ENCODE peak calls at places on chromosomes 6 and 20, in eight cellular contexts. Z is fibroblast of pulmonary artery; G is pancreas; S is kidney epithelial cell; E is spleen; F is HL-60; X is heart right ventricle; Q is CD8-positive, alpha-beta T cell. K is an unnamed sample.

GRCh38 chr6:93139408-93140081 is 279.8 kb downstream of the EPHA7 start:
- DNase-seq in Z (no peak), G (no peak), S (no peak), E (no peak), F (no peak), X (no peak), Q (no peak), K (no peak)

GRCh38 chr20:58995461-58996225 is 11.4 kb downstream of the CTSZ start:
- DNase-seq in Z (no peak), G (no peak), S (peak; percentile 54), E (peak; percentile 44), F (no peak), X (no peak), Q (no peak), K (no peak)

GRCh38 chr6:11212625-11213024 is 19.8 kb downstream of the NEDD9 start:
- DNase-seq in Z (peak; percentile 89), G (no peak), S (no peak), E (no peak), F (no peak), X (peak; percentile 73), Q (no peak), K (no peak)

GRCh38 chr6:168493976-168494375 is 53.0 kb downstream of the SMOC2 start:
- DNase-seq in Z (no peak), G (no peak), S (no peak), E (no peak), F (no peak), X (no peak), Q (no peak), K (no peak)

GRCh38 chr6:17635568-17635967 is 35.5 kb downstream of the FAM8A1 start:
- DNase-seq in Z (no peak), G (no peak), S (no peak), E (no peak), F (no peak), X (no peak), Q (no peak), K (no peak)

GRCh38 chr6:26556263-26557070 is 18.3 kb downstream of the HMGN4 start:
- DNase-seq in Z (peak; percentile 85), G (no peak), S (no peak), E (no peak), F (peak; percentile 17), X (no peak), Q (peak; percentile 49), K (peak; percentile 92)

GRCh38 chr20:47785900-47786762 is 850 bp upstream of the SULF2 start:
- DNase-seq in Z (peak; percentile 87), G (peak; percentile 61), S (peak; percentile 34), E (no peak), F (peak; percentile 43), X (peak; percentile 81), Q (no peak), K (peak; percentile 29)

GRCh38 chr20:35742741-35743523 is 872 bp upstream of the RBM39 start:
- DNase-seq in Z (no peak), G (no peak), S (no peak), E (no peak), F (peak; percentile 46), X (no peak), Q (no peak), K (no peak)

GRCh38 chr6:84767591-84768201 is 3.3 kb upstream of the TBX18 start:
- DNase-seq in Z (no peak), G (no peak), S (no peak), E (no peak), F (no peak), X (no peak), Q (no peak), K (no peak)
- H3K4me3 ChIP-seq in Z (peak overlapping the region; percentile 61), G (no peak overlapping the region), S (no peak overlapping the region), E (no peak overlapping the region), F (no peak overlapping the region), X (peak overlapping the region; percentile 33), Q (no peak overlapping the region), K (no peak overlapping the region)

GRCh38 chr6:28747083-28747630 is 176.6 kb downstream of the TRIM27 start:
- DNase-seq in Z (no peak), G (no peak), S (no peak), E (no peak), F (no peak), X (no peak), Q (no peak), K (no peak)

GRCh38 chr6:28741363-28741762 is 182.4 kb downstream of the TRIM27 start:
- DNase-seq in Z (no peak), G (no peak), S (no peak), E (no peak), F (no peak), X (no peak), Q (no peak), K (no peak)

GRCh38 chr6:28742668-28743270 is 181.0 kb downstream of the TRIM27 start:
- DNase-seq in Z (peak; percentile 38), G (no peak), S (no peak), E (no peak), F (no peak), X (no peak), Q (no peak), K (no peak)

GRCh38 chr6:28747631-28748157 is 176.1 kb downstream of the TRIM27 start:
- DNase-seq in Z (peak; percentile 63), G (no peak), S (no peak), E (no peak), F (no peak), X (no peak), Q (no peak), K (no peak)

DNA sequence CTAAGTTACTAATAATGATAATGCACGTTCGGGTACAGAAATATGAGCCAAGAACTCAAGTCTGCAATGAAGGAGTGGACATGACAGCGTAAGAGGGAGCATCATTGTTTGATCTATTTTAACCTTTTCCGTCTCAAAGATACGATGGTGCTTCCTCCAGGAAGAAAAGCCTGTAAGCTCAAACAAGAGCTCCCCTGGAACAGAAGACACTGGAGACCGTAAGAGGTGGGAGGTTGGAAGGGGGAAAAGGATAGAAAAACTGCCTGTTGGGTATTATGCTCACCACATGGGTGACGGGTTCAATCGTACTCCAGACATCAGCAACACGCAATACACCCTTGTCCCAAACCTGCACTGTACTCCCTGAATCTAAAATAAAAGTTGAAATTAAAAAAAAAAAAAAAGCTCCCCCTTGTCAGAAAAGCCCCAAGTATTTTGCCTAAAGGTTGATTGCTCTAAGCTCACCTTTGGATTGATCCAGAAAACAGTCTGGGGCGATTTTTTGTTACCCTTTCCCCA is 180.5 kb downstream of the TRIM27 start:
- DNase-seq in Z (no peak), G (no peak), S (no peak), E (no peak), F (no peak), X (no peak), Q (no peak), K (no peak)
- H3K4me3 ChIP-seq in Z (no peak overlapping the region), G (no peak overlapping the region), S (no peak overlapping the region), E (no peak overlapping the region), F (no peak overlapping the region), X (no peak overlapping the region), Q (no peak overlapping the region), K (no peak overlapping the region)

GRCh38 chr6:123803862-123804681 is at the start of gene NKAIN2:
- DNase-seq in Z (no peak), G (no peak), S (no peak), E (peak; percentile 71), F (no peak), X (peak; percentile 6), Q (no peak), K (no peak)

GRCh38 chr6:123803456-123803861 is 206 bp upstream of the NKAIN2 start:
- DNase-seq in Z (no peak), G (no peak), S (no peak), E (no peak), F (no peak), X (no peak), Q (no peak), K (no peak)

GRCh38 chr6:123801067-123801466 is 2.6 kb upstream of the NKAIN2 start:
- DNase-seq in Z (no peak), G (no peak), S (no peak), E (no peak), F (no peak), X (no peak), Q (no peak), K (no peak)

GRCh38 chr6:123802351-123802696 is 1.3 kb upstream of the NKAIN2 start:
- DNase-seq in Z (no peak), G (no peak), S (no peak), E (no peak), F (no peak), X (no peak), Q (no peak), K (no peak)

DNA sequence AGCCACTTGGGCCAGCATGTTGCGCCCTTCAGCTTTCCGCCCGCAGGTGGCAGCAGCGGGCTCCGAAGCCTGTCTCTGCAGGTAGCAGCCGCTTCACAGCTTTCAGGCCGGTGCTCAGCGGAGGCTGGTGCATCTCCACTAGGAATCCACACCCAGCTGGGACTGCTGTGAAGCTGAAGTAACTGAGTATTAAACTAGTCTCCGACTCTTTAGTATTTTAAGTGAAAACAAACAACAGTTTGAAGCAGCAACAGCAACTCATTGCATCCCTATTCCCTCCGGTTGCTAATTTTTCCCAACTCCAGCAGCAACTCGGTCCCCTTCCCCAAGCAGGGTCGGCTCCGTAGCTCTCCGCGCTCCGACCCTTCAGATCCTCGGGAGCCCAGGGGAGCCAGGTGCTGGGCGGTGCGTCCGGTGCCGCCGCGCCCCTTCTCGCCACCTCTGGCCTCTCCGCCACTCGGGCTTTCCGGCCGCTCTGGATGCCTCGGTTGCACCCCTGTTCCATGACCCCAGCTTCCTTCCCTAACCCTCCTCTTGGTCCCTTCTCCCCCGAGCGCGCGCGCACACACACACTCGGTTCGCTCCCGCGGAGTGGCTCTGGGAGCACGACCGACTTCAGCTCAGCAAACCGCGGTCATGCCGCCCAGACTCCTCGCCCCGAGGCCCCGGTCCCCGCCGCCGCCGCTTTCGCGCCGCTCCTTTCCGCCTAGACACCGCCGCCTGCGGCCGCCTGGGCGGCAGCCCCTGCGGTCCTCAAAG is 789 bp upstream of the NKAIN2 start:
- DNase-seq in Z (peak; percentile 81), G (peak; percentile 63), S (peak; percentile 58), E (peak; percentile 93), F (peak; percentile 65), X (peak; percentile 59), Q (peak; percentile 54), K (peak; percentile 9)
- H3K4me3 ChIP-seq in Z (peak overlapping the region; percentile 46), G (peak overlapping the region; percentile 18), S (peak overlapping the region; percentile 53), E (peak overlapping the region; percentile 52), F (no peak overlapping the region), X (peak overlapping the region; percentile 65), Q (no peak overlapping the region), K (peak overlapping the region; percentile 42)

GRCh38 chr6:100456881-100457220 is 7.9 kb downstream of the SIM1 start:
- DNase-seq in Z (no peak), G (no peak), S (no peak), E (no peak), F (no peak), X (no peak), Q (no peak), K (no peak)

GRCh38 chr6:100456178-100456880 is 8.4 kb downstream of the SIM1 start:
- DNase-seq in Z (no peak), G (no peak), S (no peak), E (no peak), F (no peak), X (no peak), Q (no peak), K (no peak)

GRCh38 chr6:100454571-100455229 is 10.0 kb downstream of the SIM1 start:
- DNase-seq in Z (no peak), G (no peak), S (no peak), E (no peak), F (no peak), X (no peak), Q (no peak), K (no peak)

GRCh38 chr6:100453701-100454521 is 10.8 kb downstream of the SIM1 start:
- DNase-seq in Z (no peak), G (peak; percentile 56), S (no peak), E (no peak), F (no peak), X (no peak), Q (no peak), K (no peak)

DNA sequence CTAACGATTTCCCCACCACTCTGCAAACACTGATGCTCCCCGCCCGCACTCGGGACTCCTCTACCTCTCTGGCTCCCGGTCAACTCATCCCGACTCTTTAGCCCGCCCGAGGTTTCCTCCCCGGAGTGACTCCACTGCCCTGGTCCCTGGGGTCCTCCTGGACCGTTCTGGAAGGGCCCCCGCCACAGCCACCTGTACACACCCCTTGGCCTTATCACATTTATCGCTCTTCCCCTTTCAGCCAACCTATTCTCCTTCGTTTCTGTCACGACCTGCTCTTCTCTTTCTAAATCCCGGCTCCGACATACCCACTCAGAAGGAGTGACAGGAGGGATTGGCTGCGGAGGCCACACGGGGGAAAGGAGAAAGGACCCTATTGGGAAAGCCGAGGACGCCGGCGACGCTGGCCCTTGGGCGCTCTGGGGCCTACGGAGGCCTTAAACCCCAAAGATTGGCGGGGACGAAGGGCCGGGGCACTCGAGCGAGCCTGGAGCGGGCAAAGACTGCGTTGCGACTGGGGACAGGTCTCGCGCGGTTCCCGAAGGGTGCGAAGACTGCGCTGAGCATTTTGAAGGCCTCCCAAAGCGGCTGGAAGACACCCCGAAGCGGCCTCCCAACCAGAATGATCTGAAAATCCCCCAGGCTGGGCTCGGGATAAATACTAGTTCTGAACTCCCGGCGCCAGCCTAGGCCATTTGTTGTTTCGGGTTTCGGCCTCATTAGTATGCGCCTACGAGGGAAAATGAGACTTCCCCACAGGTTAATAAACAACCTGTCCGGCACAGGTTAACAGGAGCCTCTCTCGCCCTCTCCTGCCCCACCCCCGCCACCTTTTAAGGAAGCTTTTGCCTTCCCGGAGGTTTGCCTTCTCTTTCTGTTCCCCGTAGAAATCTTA is 9.2 kb downstream of the SIM1 start:
- DNase-seq in Z (no peak), G (peak; percentile 72), S (peak; percentile 85), E (no peak), F (no peak), X (no peak), Q (no peak), K (no peak)
- H3K4me3 ChIP-seq in Z (no peak overlapping the region), G (no peak overlapping the region), S (peak overlapping the region; percentile 32), E (no peak overlapping the region), F (no peak overlapping the region), X (no peak overlapping the region), Q (no peak overlapping the region), K (no peak overlapping the region)